ENCODE peak calls at places on chromosomes 13 and 19, in five cellular contexts. S, O, G, T and N are unnamed samples. For H3K27me3, the result is how much of the 10 kb centered on the place peaks cover.

GRCh38 chr19:41883821-41884733 is 1.1 kb downstream of the ARHGEF1 start:
- DNase-seq in S (peak), O (peak), G (peak), T (peak), N (peak)

GRCh38 chr19:1474011-1474764 is 4.8 kb downstream of the C19orf25 start:
- DNase-seq in S (no peak), O (no peak), G (no peak), T (no peak), N (no peak)

GRCh38 chr19:8238251-8238650 is 29.1 kb downstream of the CERS4 start:
- DNase-seq in S (no peak), O (no peak), G (no peak), T (no peak), N (no peak)

GRCh38 chr13:113491418-113491883 is 940 bp upstream of the DCUN1D2 start:
- DNase-seq in S (peak), O (peak), G (peak), T (no peak), N (peak)

GRCh38 chr19:11463391-11463790 is 17.5 kb downstream of the ELAVL3 start:
- DNase-seq in S (no peak), O (no peak), G (no peak), T (no peak), N (no peak)

GRCh38 chr13:112954488-112955270 is 14.3 kb upstream of the MCF2L start:
- DNase-seq in S (no peak), O (no peak), G (no peak), T (no peak), N (no peak)

GRCh38 chr19:27740396-27740795 is 1472.6 kb downstream of the UQCRFS1 start:
- DNase-seq in S (no peak), O (no peak), G (no peak), T (no peak), N (no peak)

GRCh38 chr19:10551698-10552301 is 8.1 kb downstream of the ATG4D start:
- DNase-seq in S (peak), O (peak), G (no peak), T (peak), N (peak)

GRCh38 chr13:23934481-23934880 is 37.2 kb upstream of the C1QTNF9B start:
- DNase-seq in S (no peak), O (no peak), G (no peak), T (no peak), N (peak)

GRCh38 chr13:74052402-74052928 is 81.7 kb downstream of the KLF12 start:
- DNase-seq in S (no peak), O (no peak), G (no peak), T (no peak), N (no peak)

GRCh38 chr19:36030264-36031148 is 2.2 kb downstream of the CLIP3 start:
- DNase-seq in S (no peak), O (no peak), G (no peak), T (no peak), N (peak)

GRCh38 chr19:53432088-53432661 is 391 bp downstream of the ZNF761 start:
- DNase-seq in S (no peak), O (peak), G (peak), T (peak), N (peak)

GRCh38 chr19:23381114-23381513 is 14.2 kb downstream of the ZNF91 start:
- DNase-seq in S (no peak), O (peak), G (no peak), T (no peak), N (no peak)

GRCh38 chr19:11027381-11027780 is 61.9 kb upstream of the LDLR start:
- DNase-seq in S (no peak), O (no peak), G (no peak), T (no peak), N (no peak)

GRCh38 chr19:46606681-46607440 is 5.7 kb downstream of the CALM3 start:
- DNase-seq in S (peak), O (no peak), G (no peak), T (no peak), N (no peak)

GRCh38 chr13:35475131-35475959 is 1.1 kb downstream of the MAB21L1 start:
- DNase-seq in S (peak), O (no peak), G (peak), T (peak), N (peak)

GRCh38 chr19:7539827-7540425 is 4.4 kb downstream of the PNPLA6 start:
- DNase-seq in S (no peak), O (no peak), G (no peak), T (no peak), N (no peak)

GRCh38 chr13:42395066-42395821 is 123.3 kb downstream of the AKAP11 start:
- DNase-seq in S (no peak), O (no peak), G (no peak), T (no peak), N (no peak)

GRCh38 chr13:97335488-97336134 is 98.4 kb upstream of the RAP2A start:
- DNase-seq in S (no peak), O (no peak), G (peak), T (no peak), N (no peak)

GRCh38 chr13:29319451-29319850 is 276.0 kb downstream of the SLC7A1 start:
- DNase-seq in S (no peak), O (no peak), G (no peak), T (no peak), N (no peak)

GRCh38 chr19:2976609-2977000 is 759 bp upstream of the TLE6 start:
- DNase-seq in S (no peak), O (no peak), G (no peak), T (no peak), N (peak)

GRCh38 chr19:41299046-41299754 is 10.8 kb upstream of the CCDC97 start:
- DNase-seq in S (no peak), O (no peak), G (no peak), T (no peak), N (no peak)

GRCh38 chr13:35479223-35479536 is 2.7 kb upstream of the MAB21L1 start:
- DNase-seq in S (no peak), O (no peak), G (no peak), T (no peak), N (peak)

GRCh38 chr19:51783373-51783772 is 11.6 kb upstream of the FPR3 start:
- DNase-seq in S (no peak), O (peak), G (no peak), T (peak), N (no peak)

GRCh38 chr13:87712012-87712411 is 40.8 kb downstream of the SLITRK5 start:
- DNase-seq in S (no peak), O (no peak), G (no peak), T (no peak), N (no peak)

GRCh38 chr13:23044906-23045305 is 135.9 kb upstream of the SGCG start:
- DNase-seq in S (no peak), O (no peak), G (no peak), T (no peak), N (no peak)

GRCh38 chr19:45598267-45599011 is 3.6 kb downstream of the GPR4 start:
- DNase-seq in S (no peak), O (peak), G (peak), T (peak), N (peak)

GRCh38 chr13:27355894-27356293 is 68.5 kb upstream of the GTF3A start:
- DNase-seq in S (no peak), O (no peak), G (no peak), T (no peak), N (no peak)

GRCh38 chr19:16902545-16902944 is 13.7 kb downstream of the F2RL3 start:
- DNase-seq in S (no peak), O (no peak), G (no peak), T (no peak), N (no peak)

GRCh38 chr13:97855570-97855970 is 97.9 kb upstream of the IPO5 start:
- DNase-seq in S (peak), O (peak), G (peak), T (peak), N (peak)

GRCh38 chr19:44741841-44742352 is 6.6 kb upstream of the BCL3 start:
- DNase-seq in S (peak), O (peak), G (peak), T (no peak), N (peak)

GRCh38 chr13:60759499-60759898 is 362.5 kb downstream of the TDRD3 start:
- DNase-seq in S (peak), O (peak), G (peak), T (no peak), N (peak)

GRCh38 chr13:61136515-61136914 is 279.1 kb downstream of the PCDH20 start:
- DNase-seq in S (no peak), O (no peak), G (no peak), T (no peak), N (no peak)

GRCh38 chr19:48445256-48445605 is 552 bp upstream of the GRWD1 start:
- DNase-seq in S (no peak), O (peak), G (peak), T (peak), N (peak)
- H3K9ac ChIP-seq in S (peak), O (peak), G (peak), T (peak), N (peak)

GRCh38 chr13:109545964-109546363 is 240.4 kb downstream of the IRS2 start:
- DNase-seq in S (no peak), O (no peak), G (no peak), T (no peak), N (no peak)
- H3K27me3 ChIP-seq in S (under half), O (under half), G (under half), T (under half), N (under half)

DNA sequence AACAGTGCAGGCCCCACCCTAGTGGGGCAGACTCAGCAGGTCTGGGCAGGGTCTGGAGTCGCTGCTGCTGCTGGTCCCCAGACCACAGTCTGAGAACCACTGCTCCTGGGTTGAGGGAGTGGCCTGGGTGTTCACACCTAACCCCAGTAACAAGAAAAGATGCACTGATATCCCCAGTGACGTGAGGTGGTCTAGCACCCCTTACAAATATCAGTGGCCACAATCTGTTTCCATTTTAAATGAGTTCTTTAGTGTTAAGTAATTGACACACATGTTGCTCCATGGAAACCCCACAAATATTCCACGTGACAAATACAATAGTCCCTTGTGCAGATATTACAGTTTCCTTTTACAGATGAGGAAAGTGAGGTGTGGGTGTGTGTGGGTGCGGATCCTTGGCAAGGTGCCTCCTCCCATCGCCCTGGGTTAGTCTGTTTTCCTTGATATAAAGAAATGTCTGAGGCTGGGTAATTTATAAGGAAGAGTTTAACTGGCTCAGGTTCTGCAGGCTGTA is 96.3 kb upstream of the GPR183 start:
- DNase-seq in S (peak), O (no peak), G (no peak), T (no peak), N (no peak)
- H3K4me3 ChIP-seq in S (no peak), O (no peak), G (no peak), T (no peak), N (no peak)

GRCh38 chr13:111126509-111126908 is 11.4 kb downstream of the ARHGEF7 start:
- DNase-seq in S (no peak), O (no peak), G (no peak), T (no peak), N (no peak)
- H3K9ac ChIP-seq in S (no peak), O (no peak), G (no peak), T (no peak), N (no peak)

GRCh38 chr13:111123649-111124048 is 8.5 kb downstream of the ARHGEF7 start:
- DNase-seq in S (no peak), O (no peak), G (no peak), T (no peak), N (no peak)
- H3K27me3 ChIP-seq in S (under half), O (half or more), G (under half), T (under half), N (under half)

DNA sequence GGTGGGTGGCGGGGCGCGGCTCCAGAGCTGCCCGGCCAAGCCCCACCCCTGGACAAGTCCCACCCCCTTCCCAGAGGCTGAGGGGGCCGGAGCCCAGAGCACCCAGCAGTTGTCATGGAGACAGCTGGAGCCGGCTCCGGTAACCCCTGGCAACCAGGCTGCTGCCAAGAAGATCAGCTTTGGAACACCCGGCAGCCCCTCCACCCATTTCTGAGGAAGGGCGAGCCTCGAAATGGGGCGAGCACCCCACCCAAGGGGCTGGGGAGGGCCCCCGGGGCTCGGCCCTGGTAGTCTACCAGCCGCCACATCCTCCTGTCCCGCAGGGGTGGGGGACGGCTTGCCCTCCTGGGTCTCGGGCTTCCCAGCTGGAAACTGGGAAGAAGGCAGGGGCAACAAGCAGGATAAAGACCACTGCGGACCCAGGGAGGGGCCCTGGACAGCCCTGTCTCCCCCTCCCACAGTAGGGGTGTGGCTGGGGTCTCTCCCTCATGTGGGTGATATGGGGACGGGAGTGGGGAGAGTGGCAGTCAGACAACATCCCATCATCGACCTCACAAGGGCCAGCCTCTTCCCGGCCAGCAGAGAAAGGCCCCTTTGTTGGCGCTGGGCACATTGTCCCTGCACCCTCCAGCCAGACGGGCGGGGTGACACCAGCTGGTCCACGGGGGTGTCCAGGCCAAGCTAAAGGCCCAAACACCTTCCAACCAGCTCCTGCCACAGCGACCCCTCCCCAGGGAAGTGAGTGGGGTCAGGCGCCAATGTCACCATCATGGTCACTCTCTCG is 1.5 kb downstream of the CERS1 start:
- DNase-seq in S (no peak), O (no peak), G (no peak), T (peak), N (peak)
- H3K4me3 ChIP-seq in S (no peak), O (peak), G (peak), T (no peak), N (peak)

DNA sequence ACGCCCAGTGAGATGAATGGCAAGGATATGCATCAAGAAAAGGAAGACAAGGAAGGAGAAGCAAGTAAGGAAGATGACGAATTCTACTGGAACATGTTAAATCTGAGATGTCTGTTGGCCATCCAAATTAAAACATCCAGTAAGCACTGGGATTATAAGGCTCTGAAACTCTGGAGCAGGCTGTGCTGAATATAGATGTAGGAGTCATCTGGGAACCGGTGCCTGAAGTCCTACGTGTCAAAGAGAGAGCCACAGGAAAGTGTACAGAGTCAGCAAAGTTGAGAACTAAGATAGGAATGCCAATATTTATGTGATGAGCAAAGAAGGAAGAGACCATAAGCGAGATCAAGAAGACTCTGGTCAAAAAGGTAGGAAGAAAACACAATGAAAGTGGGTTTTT is 51.0 kb upstream of the EEF1AKMT1 start:
- DNase-seq in S (no peak), O (no peak), G (no peak), T (no peak), N (no peak)
- H3K9ac ChIP-seq in S (no peak), O (no peak), G (no peak), T (no peak), N (no peak)

GRCh38 chr19:48554385-48555091 is 2.6 kb downstream of the SULT2B1 start:
- DNase-seq in S (no peak), O (peak), G (no peak), T (no peak), N (peak)
- H3K27me3 ChIP-seq in S (under half), O (under half), G (under half), T (under half), N (under half)

DNA sequence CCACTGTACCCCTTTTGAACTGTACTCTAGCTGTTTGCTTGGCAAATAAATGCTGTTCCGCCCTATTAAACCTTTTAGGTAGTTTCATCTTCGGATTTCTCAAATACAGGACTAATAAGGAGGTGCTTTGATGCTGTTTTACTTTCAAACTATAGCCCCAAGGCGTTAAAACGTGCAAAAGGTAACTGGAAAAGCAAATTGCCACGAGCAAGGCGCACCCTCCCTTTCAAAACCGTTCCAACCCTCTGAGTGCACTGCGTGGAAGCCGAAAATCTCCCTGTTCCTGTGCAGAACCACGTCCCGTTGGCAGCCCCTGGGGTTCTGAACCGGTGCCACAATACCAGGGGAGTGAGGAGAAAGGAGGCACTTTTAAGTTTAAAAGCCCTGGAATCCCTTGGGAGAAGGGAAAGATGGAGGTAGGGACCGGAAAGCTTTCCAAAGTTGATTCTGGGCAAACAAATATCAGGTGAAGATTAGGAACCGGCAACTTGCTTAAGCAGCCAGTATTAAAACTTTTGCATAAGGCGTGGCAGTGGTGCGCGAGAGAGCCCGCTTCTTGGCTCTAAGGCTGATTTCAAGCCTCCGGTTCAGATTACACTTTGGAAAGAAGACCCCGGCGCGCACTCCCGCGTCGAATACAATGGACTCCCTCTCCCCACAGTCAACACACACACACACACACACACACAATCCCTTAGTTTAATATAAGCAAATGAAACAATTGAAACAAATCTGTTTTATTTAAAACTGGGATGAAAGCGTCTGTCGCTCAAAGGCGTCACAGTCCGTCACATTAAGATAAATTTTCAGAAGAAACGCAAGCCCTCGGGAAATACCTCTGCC is 9.5 kb downstream of the POU4F1 start:
- DNase-seq in S (no peak), O (no peak), G (no peak), T (no peak), N (no peak)
- H3K4me3 ChIP-seq in S (no peak), O (no peak), G (no peak), T (no peak), N (no peak)